ENCODE peak calls at places on chromosome 4, in nine cellular contexts. F is KBM-7; S is hepatic stellate cell; P is T-helper 2 cell; M is Kasumi-1; G is T-helper 9 cell; B is substantia nigra; H is WTC11; N is activated CD8-positive, alpha-beta memory T cell treated with anti-CD3 and anti-CD28 coated beads for 48 hours. U is an unnamed sample.

GRCh38 chr4:48792348-48793006 is 12.4 kb upstream of the FRYL start:
- DNase-seq in F (peak; percentile 42), S (no peak), P (no peak), M (peak; percentile 31), G (no peak), B (no peak), H (no peak), N (no peak), U (no peak)

GRCh38 chr4:112865443-112865842 is 184.0 kb upstream of the ANK2 start:
- DNase-seq in F (no peak), S (no peak), P (no peak), M (no peak), G (no peak), B (no peak), H (no peak), N (no peak), U (peak; percentile 41)

GRCh38 chr4:77332696-77333270 is 175.8 kb downstream of the CCNG2 start:
- DNase-seq in F (peak; percentile 45), S (no peak), P (no peak), M (no peak), G (no peak), B (no peak), H (no peak), N (no peak), U (no peak)

GRCh38 chr4:145546556-145546955 is 64.9 kb downstream of the SMAD1 start:
- DNase-seq in F (no peak), S (no peak), P (no peak), M (no peak), G (no peak), B (no peak), H (no peak), N (no peak), U (no peak)

GRCh38 chr4:114688063-114688462 is 89.5 kb downstream of the UGT8 start:
- DNase-seq in F (no peak), S (no peak), P (no peak), M (no peak), G (no peak), B (no peak), H (no peak), N (no peak), U (no peak)

GRCh38 chr4:128871948-128872347 is 62.4 kb downstream of the JADE1 start:
- DNase-seq in F (no peak), S (peak; percentile 36), P (no peak), M (no peak), G (no peak), B (no peak), H (no peak), N (no peak), U (peak; percentile 69)

GRCh38 chr4:114264877-114265291 is 285.4 kb upstream of the ARSJ start:
- DNase-seq in F (no peak), S (no peak), P (no peak), M (no peak), G (no peak), B (no peak), H (no peak), N (no peak), U (no peak)

GRCh38 chr4:119585771-119586170 is 42.8 kb downstream of the PDE5A start:
- DNase-seq in F (no peak), S (no peak), P (no peak), M (no peak), G (no peak), B (no peak), H (no peak), N (no peak), U (no peak)

GRCh38 chr4:5203309-5203708 is 152.0 kb downstream of the STK32B start:
- DNase-seq in F (no peak), S (no peak), P (no peak), M (no peak), G (no peak), B (no peak), H (no peak), N (no peak), U (peak; percentile 40)

GRCh38 chr4:7892212-7893019 is 47.2 kb downstream of the AFAP1 start:
- DNase-seq in F (no peak), S (peak; percentile 86), P (no peak), M (no peak), G (no peak), B (no peak), H (peak; percentile 37), N (no peak), U (no peak)

GRCh38 chr4:77433102-77433733 is 172.4 kb upstream of the CXCL13 start:
- DNase-seq in F (peak; percentile 65), S (peak; percentile 4), P (no peak), M (peak; percentile 92), G (no peak), B (no peak), H (no peak), N (no peak), U (peak; percentile 29)

GRCh38 chr4:39648827-39649558 is 10.3 kb upstream of the SMIM14 start:
- DNase-seq in F (no peak), S (no peak), P (no peak), M (no peak), G (no peak), B (no peak), H (no peak), N (no peak), U (no peak)

GRCh38 chr4:55183926-55184599 is 58.7 kb upstream of the KDR start:
- DNase-seq in F (no peak), S (peak; percentile 45), P (no peak), M (peak; percentile 69), G (no peak), B (no peak), H (peak; percentile 26), N (no peak), U (peak; percentile 78)

GRCh38 chr4:10164877-10165283 is 48.3 kb upstream of the WDR1 start:
- DNase-seq in F (peak; percentile 64), S (peak; percentile 62), P (no peak), M (peak; percentile 49), G (no peak), B (no peak), H (peak; percentile 61), N (no peak), U (peak; percentile 79)

GRCh38 chr4:40915318-40916217 is 165.8 kb downstream of the NSUN7 start:
- DNase-seq in F (no peak), S (peak; percentile 31), P (no peak), M (no peak), G (no peak), B (no peak), H (no peak), N (no peak), U (peak; percentile 61)

GRCh38 chr4:55554453-55555030 is 7.8 kb upstream of the CLOCK start:
- DNase-seq in F (no peak), S (no peak), P (no peak), M (peak; percentile 97), G (no peak), B (no peak), H (no peak), N (no peak), U (peak; percentile 56)

GRCh38 chr4:82268050-82268825 is 105.6 kb downstream of the HNRNPD start:
- DNase-seq in F (peak; percentile 69), S (peak; percentile 50), P (peak; percentile 11), M (peak; percentile 97), G (peak; percentile 18), B (peak; percentile 42), H (peak; percentile 52), N (no peak), U (peak; percentile 77)

GRCh38 chr4:8019396-8020365 is 80.0 kb upstream of the AFAP1 start:
- DNase-seq in F (no peak), S (no peak), P (no peak), M (no peak), G (no peak), B (peak; percentile 38), H (no peak), N (no peak), U (no peak)

GRCh38 chr4:154736774-154737173 is 7.0 kb upstream of the LRAT start:
- DNase-seq in F (no peak), S (no peak), P (no peak), M (no peak), G (no peak), B (no peak), H (no peak), N (no peak), U (no peak)

GRCh38 chr4:76535603-76536380 is 100.8 kb downstream of the SHROOM3 start:
- DNase-seq in F (no peak), S (peak; percentile 30), P (no peak), M (no peak), G (no peak), B (no peak), H (no peak), N (no peak), U (peak; percentile 21)

GRCh38 chr4:760616-761015 is 55.0 kb downstream of the PCGF3 start:
- DNase-seq in F (no peak), S (no peak), P (no peak), M (no peak), G (no peak), B (no peak), H (no peak), N (no peak), U (no peak)

GRCh38 chr4:78019494-78019893 is 37.6 kb upstream of the FRAS1 start:
- DNase-seq in F (no peak), S (no peak), P (no peak), M (no peak), G (no peak), B (no peak), H (no peak), N (no peak), U (no peak)

GRCh38 chr4:188008377-188008776 is 12.8 kb downstream of the ZFP42 start:
- DNase-seq in F (no peak), S (no peak), P (no peak), M (peak; percentile 2), G (no peak), B (no peak), H (no peak), N (no peak), U (peak; percentile 34)

GRCh38 chr4:150578745-150579470 is 3.0 kb upstream of the MAB21L2 start:
- DNase-seq in F (no peak), S (no peak), P (no peak), M (no peak), G (no peak), B (no peak), H (peak; percentile 21), N (no peak), U (no peak)

GRCh38 chr4:1693131-1693896 is 9.2 kb upstream of the FAM53A start:
- DNase-seq in F (peak; percentile 84), S (peak; percentile 60), P (peak; percentile 72), M (peak; percentile 82), G (peak; percentile 75), B (peak; percentile 41), H (peak; percentile 77), N (no peak), U (peak; percentile 79)

GRCh38 chr4:74535471-74535870 is 90.5 kb downstream of the AREG start:
- DNase-seq in F (no peak), S (no peak), P (no peak), M (no peak), G (no peak), B (no peak), H (no peak), N (no peak), U (no peak)

GRCh38 chr4:186727149-186727976 is 3.7 kb upstream of the FAT1 start:
- DNase-seq in F (no peak), S (no peak), P (no peak), M (no peak), G (no peak), B (no peak), H (no peak), N (no peak), U (no peak)

GRCh38 chr4:101337688-101338087 is 9.6 kb downstream of the PPP3CA start:
- DNase-seq in F (no peak), S (peak; percentile 25), P (no peak), M (no peak), G (no peak), B (no peak), H (no peak), N (no peak), U (peak; percentile 27)

GRCh38 chr4:57124145-57124544 is 14.0 kb upstream of the IGFBP7 start:
- DNase-seq in F (no peak), S (no peak), P (no peak), M (no peak), G (no peak), B (no peak), H (no peak), N (no peak), U (no peak)

GRCh38 chr4:156939151-156939550 is 32.4 kb downstream of the PDGFC start:
- DNase-seq in F (no peak), S (no peak), P (no peak), M (no peak), G (no peak), B (no peak), H (no peak), N (no peak), U (no peak)

GRCh38 chr4:60223098-60223497 is 977.0 kb upstream of the ADGRL3 start:
- DNase-seq in F (no peak), S (no peak), P (no peak), M (no peak), G (no peak), B (no peak), H (no peak), N (no peak), U (no peak)

U was measured in GM03348.